ENCODE peak calls at places on chromosomes 1 and 21, in ten cellular contexts. T, H, V, X, G, M, I, N, D and K are unnamed samples.

GRCh38 chr1:205805082-205805711 is 7.8 kb downstream of the SLC41A1 start:
- DNase-seq in G (no peak), H (no peak), V (no peak), I (no peak), D (no peak), X (peak), M (peak), T (no peak), N (no peak), K (no peak)

GRCh38 chr1:221350091-221350490 is 391.8 kb downstream of the DUSP10 start:
- DNase-seq in I (no peak), D (no peak), T (peak), X (no peak), G (no peak), V (no peak), H (no peak), N (no peak), M (no peak), K (no peak)

GRCh38 chr1:204341380-204341779 is 18.3 kb downstream of the PLEKHA6 start:
- DNase-seq in G (no peak), D (peak), T (peak), H (peak), X (no peak), V (no peak), M (no peak), I (no peak), N (no peak), K (peak)

GRCh38 chr1:24414884-24415333 is 693 bp upstream of the NIPAL3 start:
- DNase-seq in X (no peak), N (no peak), D (no peak), T (no peak), H (no peak), G (no peak), M (no peak), I (no peak), V (no peak), K (no peak)

GRCh38 chr1:245401881-245402598 is 247.3 kb downstream of the KIF26B start:
- DNase-seq in V (no peak), M (no peak), H (no peak), T (no peak), X (no peak), G (no peak), I (no peak), D (no peak), N (no peak), K (no peak)

GRCh38 chr1:78176448-78176847 is 130.7 kb downstream of the GIPC2 start:
- DNase-seq in G (no peak), D (peak), N (no peak), T (peak), H (peak), M (no peak), V (no peak), X (no peak), I (no peak), K (peak)

GRCh38 chr21:33230518-33231324 is 983 bp downstream of the IFNAR2 start:
- DNase-seq in I (peak), H (peak), T (peak), N (peak), X (peak), D (peak), G (peak), V (peak), M (peak), K (peak)

GRCh38 chr1:11051781-11052510 is 4.9 kb upstream of the MASP2 start:
- DNase-seq in M (no peak), I (peak), D (no peak), H (no peak), X (no peak), G (no peak), V (no peak), T (peak), N (no peak), K (peak)

GRCh38 chr21:45457161-45457831 is 52.3 kb downstream of the COL18A1 start:
- DNase-seq in D (no peak), N (no peak), V (no peak), H (no peak), X (no peak), M (no peak), G (peak), I (peak), T (no peak), K (no peak)

GRCh38 chr1:96329121-96329520 is 392.5 kb upstream of the PTBP2 start:
- DNase-seq in N (no peak), G (no peak), V (no peak), H (no peak), T (peak), D (peak), M (no peak), I (no peak), X (no peak), K (peak)

GRCh38 chr1:2192031-2192995 is 2.3 kb downstream of the FAAP20 start:
- DNase-seq in M (no peak), H (no peak), T (peak), I (peak), V (peak), X (no peak), D (peak), G (no peak), N (no peak), K (peak)

GRCh38 chr1:201594575-201595245 is 55.8 kb downstream of the NAV1 start:
- DNase-seq in M (no peak), G (no peak), X (no peak), V (no peak), T (peak), H (no peak), I (no peak), D (peak), N (peak), K (peak)

GRCh38 chr1:214354440-214355148 is 73.6 kb downstream of the SMYD2 start:
- DNase-seq in H (no peak), N (no peak), X (no peak), G (no peak), M (no peak), D (peak), I (no peak), V (no peak), T (no peak), K (no peak)

GRCh38 chr1:34771573-34771972 is 9.4 kb upstream of the GJB3 start:
- DNase-seq in D (no peak), I (peak), G (no peak), M (no peak), N (no peak), T (no peak), V (no peak), H (no peak), X (no peak), K (no peak)

GRCh38 chr1:116501870-116502244 is 69.0 kb downstream of the CD58 start:
- DNase-seq in D (no peak), I (no peak), X (no peak), H (no peak), G (no peak), T (no peak), V (no peak), N (no peak), M (no peak), K (no peak)

GRCh38 chr1:77742011-77742555 is 17.6 kb downstream of the USP33 start:
- DNase-seq in N (no peak), M (no peak), G (no peak), T (no peak), V (no peak), X (no peak), H (no peak), D (no peak), I (no peak), K (no peak)

GRCh38 chr1:41773144-41773571 is 145.6 kb downstream of the HIVEP3 start:
- DNase-seq in X (no peak), M (no peak), D (peak), I (no peak), V (no peak), G (no peak), N (no peak), T (peak), H (no peak), K (peak)

GRCh38 chr1:205365945-205366463 is 9.3 kb upstream of the KLHDC8A start:
- DNase-seq in M (no peak), T (no peak), X (no peak), D (no peak), G (no peak), N (no peak), V (peak), H (peak), I (no peak), K (peak)

GRCh38 chr1:26890467-26890796 is 349 bp upstream of the GPN2 start:
- DNase-seq in X (no peak), M (no peak), G (no peak), H (no peak), T (no peak), V (no peak), N (no peak), I (no peak), D (no peak), K (no peak)

GRCh38 chr21:24995206-24995605 is 612.1 kb downstream of the MRPL39 start:
- DNase-seq in T (no peak), M (no peak), D (no peak), G (no peak), N (no peak), I (no peak), H (no peak), X (no peak), V (no peak), K (no peak)

DNA sequence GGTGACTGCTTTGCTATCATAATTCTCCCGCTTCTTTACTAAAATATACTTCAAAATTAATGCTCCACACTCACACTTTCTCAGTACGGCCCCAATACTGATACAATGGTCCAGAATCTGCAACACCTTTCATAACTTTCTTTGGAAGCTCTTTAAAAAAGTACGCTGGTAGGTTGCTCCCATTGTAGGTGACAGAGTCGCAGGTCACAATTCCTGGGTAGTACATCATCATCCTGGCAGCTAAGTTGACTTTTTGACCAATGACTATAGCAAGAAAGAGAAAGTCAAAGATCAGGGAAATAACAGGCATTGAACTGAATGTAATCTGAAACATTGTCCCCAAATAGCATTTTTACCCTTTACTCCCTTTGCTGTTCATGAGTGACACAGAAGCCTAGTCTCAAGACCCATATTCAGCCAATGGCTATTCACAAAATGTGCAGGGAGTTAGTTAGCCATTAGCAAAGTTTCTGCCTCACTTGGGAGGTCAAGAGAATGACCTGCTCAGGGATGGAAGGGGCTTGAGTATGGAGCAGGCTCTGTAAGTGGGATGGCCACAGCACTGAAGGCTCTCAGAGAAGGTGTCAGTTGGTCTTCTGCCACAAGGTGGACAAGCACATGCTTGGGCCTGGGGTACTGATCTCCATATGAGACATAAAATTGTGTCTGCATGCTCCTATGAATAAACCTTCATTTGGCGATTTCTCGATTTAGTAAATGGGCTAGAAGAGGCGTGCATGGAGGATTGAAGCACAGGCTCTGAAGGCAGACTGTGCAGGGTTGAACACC is 35.4 kb downstream of the ADCY10 start:
- DNase-seq in I (no peak), N (no peak), T (no peak), D (no peak), X (no peak), V (no peak), H (no peak), M (no peak), G (no peak), K (no peak)
- TF ChIP-seq CTCF in I (no peak), N (no peak), T (no peak), D (no peak), X (no peak), V (no peak), H (no peak), M (no peak), G (no peak), K (no peak)

GRCh38 chr1:159196543-159196942 is 8.1 kb upstream of the ACKR1 start:
- DNase-seq in G (no peak), V (no peak), H (no peak), M (no peak), D (no peak), N (no peak), X (no peak), I (no peak), T (no peak), K (no peak)
- TF ChIP-seq CTCF in G (peak), V (no peak), H (no peak), M (no peak), D (no peak), N (peak), X (no peak), I (no peak), T (peak), K (peak)

DNA sequence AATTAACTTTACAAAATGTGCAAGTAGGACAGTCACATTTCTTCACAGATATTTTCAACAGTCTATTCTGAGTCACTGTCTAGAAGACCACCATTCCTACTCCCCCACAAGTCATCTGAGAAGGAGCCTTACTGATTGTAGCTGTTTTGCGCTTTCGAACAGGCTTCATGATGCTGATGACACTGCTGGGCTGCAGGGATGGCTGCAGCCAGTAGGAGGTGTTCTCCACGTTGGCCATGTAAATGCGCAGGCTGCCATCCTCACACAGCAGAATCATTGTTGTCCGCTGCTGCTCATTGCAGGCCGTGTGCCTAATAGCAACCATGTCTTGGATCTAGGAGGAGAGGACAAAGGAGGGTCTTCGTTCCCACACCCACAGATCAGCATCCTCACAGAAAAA is 56.9 kb downstream of the UBR4 start:
- DNase-seq in V (no peak), D (no peak), G (no peak), X (no peak), H (no peak), T (no peak), I (no peak), N (no peak), M (no peak), K (no peak)
- TF ChIP-seq CTCF in V (no peak), D (no peak), G (no peak), X (no peak), H (no peak), T (peak), I (no peak), N (no peak), M (no peak), K (no peak)

GRCh38 chr1:186617860-186618780 is 62.1 kb downstream of the PTGS2 start:
- DNase-seq in H (peak), T (peak), V (peak), G (no peak), M (peak), N (no peak), D (no peak), I (no peak), X (peak), K (peak)
- TF ChIP-seq CTCF in H (no peak), T (no peak), V (no peak), G (no peak), M (no peak), N (no peak), D (no peak), I (no peak), X (no peak), K (no peak)

GRCh38 chr1:38964140-38964548 is 22.5 kb upstream of the RHBDL2 start:
- DNase-seq in D (no peak), T (no peak), I (no peak), M (no peak), G (no peak), V (no peak), N (no peak), H (no peak), X (peak), K (no peak)
- TF ChIP-seq CTCF in D (no peak), T (no peak), I (no peak), M (no peak), G (no peak), V (no peak), N (no peak), H (no peak), X (no peak), K (no peak)